ENCODE peak calls at places on chromosome 15, in four cellular contexts. Z, V, N and W are unnamed samples.

GRCh38 chr15:89171136-89172072 is 50.0 kb downstream of the RLBP1 start:
- DNase-seq in N (peak; percentile 71), Z (no peak), V (peak; percentile 83), W (no peak)

GRCh38 chr15:32652178-32652577 is 10.7 kb downstream of the SCG5 start:
- DNase-seq in V (no peak), N (no peak), Z (no peak), W (no peak)

GRCh38 chr15:45333550-45333949 is 44.8 kb downstream of the GATM start:
- DNase-seq in N (peak; percentile 18), Z (no peak), V (no peak), W (no peak)

GRCh38 chr15:69359724-69360123 is 54.4 kb upstream of the KIF23 start:
- DNase-seq in N (peak; percentile 6), V (no peak), Z (no peak), W (peak; percentile 12)

GRCh38 chr15:74807302-74807701 is 5.3 kb upstream of the LMAN1L start:
- DNase-seq in V (no peak), Z (no peak), N (no peak), W (no peak)

GRCh38 chr15:63043391-63044076 is 987 bp downstream of the TPM1 start:
- DNase-seq in V (no peak), N (no peak), Z (no peak), W (no peak)

GRCh38 chr15:43828061-43828657 is 1.4 kb downstream of the WDR76 start:
- DNase-seq in V (no peak), N (peak; percentile 45), Z (no peak), W (no peak)

GRCh38 chr15:32877620-32878019 is 159.8 kb downstream of the GREM1 start:
- DNase-seq in Z (no peak), V (no peak), N (no peak), W (no peak)

GRCh38 chr15:69285834-69286233 is 12.9 kb upstream of the PAQR5 start:
- DNase-seq in N (no peak), V (no peak), Z (no peak), W (no peak)

GRCh38 chr15:20358066-20358780 is 183.4 kb downstream of the GOLGA6L6 start:
- DNase-seq in N (no peak), Z (no peak), V (peak; percentile 10), W (no peak)